ENCODE peak calls at places on chromosomes 7 and 10, in six cellular contexts. One of them, this sample, is unnamed.

GRCh38 chr10:86966008-86966654 is 2.2 kb upstream of the ADIRF start:
- DNase-seq in tibial artery: no peak
- DNase-seq in RWPE1: no peak
- DNase-seq in H9: no peak
- DNase-seq in sigmoid colon: peak
- DNase-seq in upper lobe of right lung: no peak
- DNase-seq in this sample: no peak

GRCh38 chr7:55572378-55573233 is at the start of gene VOPP1:
- DNase-seq in tibial artery: peak
- DNase-seq in RWPE1: peak
- DNase-seq in H9: peak
- DNase-seq in sigmoid colon: peak
- DNase-seq in upper lobe of right lung: peak
- DNase-seq in this sample: no peak

GRCh38 chr10:14553434-14553833 is 221.3 kb downstream of the FAM107B start:
- DNase-seq in tibial artery: no peak
- DNase-seq in RWPE1: peak
- DNase-seq in H9: no peak
- DNase-seq in sigmoid colon: no peak
- DNase-seq in upper lobe of right lung: no peak
- DNase-seq in this sample: no peak

GRCh38 chr10:129445445-129445844 is 21.6 kb upstream of the MGMT start:
- DNase-seq in tibial artery: no peak
- DNase-seq in RWPE1: no peak
- DNase-seq in H9: no peak
- DNase-seq in sigmoid colon: no peak
- DNase-seq in upper lobe of right lung: no peak
- DNase-seq in this sample: no peak

GRCh38 chr10:14071956-14072355 is 258.8 kb downstream of the FRMD4A start:
- DNase-seq in tibial artery: no peak
- DNase-seq in RWPE1: no peak
- DNase-seq in H9: no peak
- DNase-seq in sigmoid colon: no peak
- DNase-seq in upper lobe of right lung: no peak
- DNase-seq in this sample: no peak

GRCh38 chr10:59465089-59465488 is 102.7 kb upstream of the FAM13C start:
- DNase-seq in tibial artery: no peak
- DNase-seq in RWPE1: peak
- DNase-seq in H9: no peak
- DNase-seq in sigmoid colon: no peak
- DNase-seq in upper lobe of right lung: no peak
- DNase-seq in this sample: no peak

GRCh38 chr7:18727094-18727870 is 231.7 kb downstream of the HDAC9 start:
- DNase-seq in tibial artery: no peak
- DNase-seq in RWPE1: no peak
- DNase-seq in H9: no peak
- DNase-seq in sigmoid colon: no peak
- DNase-seq in upper lobe of right lung: no peak
- DNase-seq in this sample: no peak

GRCh38 chr7:94701555-94701973 is 45.6 kb upstream of the SGCE start:
- DNase-seq in tibial artery: no peak
- DNase-seq in RWPE1: peak
- DNase-seq in H9: no peak
- DNase-seq in sigmoid colon: no peak
- DNase-seq in upper lobe of right lung: no peak
- DNase-seq in this sample: no peak

GRCh38 chr7:46583606-46584005 is 662.5 kb upstream of the IGFBP3 start:
- DNase-seq in tibial artery: no peak
- DNase-seq in RWPE1: no peak
- DNase-seq in H9: no peak
- DNase-seq in sigmoid colon: no peak
- DNase-seq in upper lobe of right lung: no peak
- DNase-seq in this sample: no peak

GRCh38 chr10:3853016-3853415 is 68.0 kb upstream of the KLF6 start:
- DNase-seq in tibial artery: no peak
- DNase-seq in RWPE1: no peak
- DNase-seq in H9: no peak
- DNase-seq in sigmoid colon: no peak
- DNase-seq in upper lobe of right lung: no peak
- DNase-seq in this sample: no peak

GRCh38 chr10:77631241-77631640 is 6.4 kb downstream of the KCNMA1 start:
- DNase-seq in tibial artery: peak
- DNase-seq in RWPE1: no peak
- DNase-seq in H9: no peak
- DNase-seq in sigmoid colon: no peak
- DNase-seq in upper lobe of right lung: no peak
- DNase-seq in this sample: no peak

GRCh38 chr10:112151640-112152039 is 31.9 kb downstream of the GPAM start:
- DNase-seq in tibial artery: no peak
- DNase-seq in RWPE1: no peak
- DNase-seq in H9: no peak
- DNase-seq in sigmoid colon: no peak
- DNase-seq in upper lobe of right lung: no peak
- DNase-seq in this sample: no peak

GRCh38 chr7:82264752-82265305 is 178.7 kb downstream of the CACNA2D1 start:
- DNase-seq in tibial artery: no peak
- DNase-seq in RWPE1: no peak
- DNase-seq in H9: no peak
- DNase-seq in sigmoid colon: no peak
- DNase-seq in upper lobe of right lung: no peak
- DNase-seq in this sample: no peak

DNA sequence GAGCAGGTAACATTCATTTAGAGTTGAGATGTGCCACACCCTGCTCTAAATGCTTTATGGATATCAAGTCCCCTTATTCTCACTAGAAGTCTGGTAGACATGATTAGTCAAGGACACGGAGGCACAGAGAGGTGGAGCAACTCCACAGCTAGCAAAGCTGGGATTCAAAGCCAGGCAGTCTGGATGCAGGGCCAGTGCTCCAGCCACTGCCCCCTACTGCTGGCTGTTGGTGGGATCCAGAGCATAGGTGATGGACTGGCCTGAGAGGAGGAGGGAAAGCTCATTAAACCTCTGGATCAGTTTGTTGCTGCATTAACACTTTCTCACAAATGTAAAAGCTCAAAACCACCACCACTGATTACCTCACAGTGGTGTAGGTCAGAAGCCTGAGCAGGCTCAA is 22.6 kb upstream of the KBTBD2 start:
- DNase-seq in tibial artery: no peak
- DNase-seq in RWPE1: no peak
- DNase-seq in H9: peak
- DNase-seq in sigmoid colon: no peak
- DNase-seq in upper lobe of right lung: no peak
- DNase-seq in this sample: no peak
- TF ChIP-seq CTCF in tibial artery: no peak
- TF ChIP-seq CTCF in RWPE1: no peak
- TF ChIP-seq CTCF in H9: peak
- TF ChIP-seq CTCF in sigmoid colon: no peak
- TF ChIP-seq CTCF in upper lobe of right lung: no peak
- TF ChIP-seq CTCF in this sample: no peak

DNA sequence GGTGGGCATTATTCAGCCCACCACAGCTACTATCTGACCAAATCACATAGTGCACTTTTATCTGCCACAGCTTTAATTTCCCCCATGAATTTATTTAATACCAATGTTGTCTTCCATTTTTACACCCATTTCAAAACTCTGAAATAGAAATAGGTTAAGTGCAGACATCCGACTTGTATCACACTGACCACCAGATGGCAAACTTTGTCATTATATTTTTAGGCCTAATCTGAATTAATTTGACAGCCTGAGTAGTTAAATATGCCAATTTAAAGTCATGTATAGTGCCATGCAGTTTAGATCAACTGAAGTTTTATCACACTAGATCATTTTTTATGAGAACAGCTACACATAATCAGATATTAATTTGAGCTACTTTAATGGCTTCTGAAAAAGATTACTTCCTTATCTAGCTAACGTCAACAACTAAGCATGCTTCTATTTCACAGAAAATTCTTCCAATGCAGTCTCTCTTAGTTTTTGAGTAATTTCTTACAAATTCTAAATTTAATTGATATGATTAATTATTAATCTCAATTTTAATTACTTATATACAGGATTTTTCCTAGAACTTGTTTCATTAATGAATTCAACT is 566.4 kb downstream of the GFRA1 start:
- DNase-seq in tibial artery: no peak
- DNase-seq in RWPE1: peak
- DNase-seq in H9: no peak
- DNase-seq in sigmoid colon: no peak
- DNase-seq in upper lobe of right lung: no peak
- DNase-seq in this sample: no peak
- TF ChIP-seq CTCF in tibial artery: peak
- TF ChIP-seq CTCF in RWPE1: peak
- TF ChIP-seq CTCF in H9: peak
- TF ChIP-seq CTCF in sigmoid colon: no peak
- TF ChIP-seq CTCF in upper lobe of right lung: peak
- TF ChIP-seq CTCF in this sample: no peak

DNA sequence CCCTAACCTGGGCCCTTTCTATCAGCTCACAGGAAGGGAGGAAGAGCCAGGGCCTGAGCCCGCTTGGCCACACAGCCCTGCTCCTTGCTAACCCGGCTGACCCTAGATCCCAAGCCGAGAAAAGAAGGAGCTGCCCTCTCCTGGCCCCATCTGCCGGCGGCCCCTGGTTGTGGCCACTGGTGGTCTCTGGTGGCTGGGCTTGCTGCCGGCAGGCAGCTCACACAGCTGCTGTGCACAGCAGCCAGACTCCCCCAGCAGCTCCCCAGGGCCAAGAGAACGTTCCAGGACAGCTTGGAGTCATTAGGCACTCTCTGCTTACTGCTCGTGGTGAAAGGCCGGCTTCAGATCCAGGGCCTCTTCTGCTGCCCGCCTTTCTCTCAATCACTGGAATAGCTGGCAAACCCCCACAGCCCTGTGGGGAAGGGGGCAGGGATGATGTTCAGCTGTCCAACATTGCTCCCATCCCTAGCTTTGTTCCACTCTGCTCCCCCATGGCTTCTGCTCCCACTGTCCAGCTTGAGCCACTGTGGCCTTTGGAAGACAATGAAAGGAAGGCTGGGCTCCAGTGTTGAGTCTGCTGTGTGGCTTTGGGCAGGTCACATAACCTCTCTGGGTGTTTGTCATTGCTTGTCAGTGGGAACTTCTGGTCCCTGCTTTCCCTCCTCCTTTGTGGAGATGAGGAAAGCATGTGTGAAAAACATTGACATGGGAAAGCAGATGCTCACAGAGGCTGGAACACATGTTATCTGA is 35.4 kb upstream of the COL13A1 start:
- DNase-seq in tibial artery: no peak
- DNase-seq in RWPE1: no peak
- DNase-seq in H9: no peak
- DNase-seq in sigmoid colon: no peak
- DNase-seq in upper lobe of right lung: no peak
- DNase-seq in this sample: no peak
- TF ChIP-seq CTCF in tibial artery: no peak
- TF ChIP-seq CTCF in RWPE1: no peak
- TF ChIP-seq CTCF in H9: no peak
- TF ChIP-seq CTCF in sigmoid colon: no peak
- TF ChIP-seq CTCF in upper lobe of right lung: no peak
- TF ChIP-seq CTCF in this sample: no peak

GRCh38 chr7:7595451-7595850 is 28.8 kb downstream of the MIOS start:
- DNase-seq in tibial artery: no peak
- DNase-seq in RWPE1: peak
- DNase-seq in H9: no peak
- DNase-seq in sigmoid colon: no peak
- DNase-seq in upper lobe of right lung: no peak
- DNase-seq in this sample: no peak
- TF ChIP-seq CTCF in tibial artery: peak
- TF ChIP-seq CTCF in RWPE1: peak
- TF ChIP-seq CTCF in H9: no peak
- TF ChIP-seq CTCF in sigmoid colon: no peak
- TF ChIP-seq CTCF in upper lobe of right lung: peak
- TF ChIP-seq CTCF in this sample: peak

GRCh38 chr7:51224811-51225581 is 91.6 kb downstream of the COBL start:
- DNase-seq in tibial artery: no peak
- DNase-seq in RWPE1: peak
- DNase-seq in H9: peak
- DNase-seq in sigmoid colon: peak
- DNase-seq in upper lobe of right lung: peak
- DNase-seq in this sample: no peak
- TF ChIP-seq CTCF in tibial artery: no peak
- TF ChIP-seq CTCF in RWPE1: no peak
- TF ChIP-seq CTCF in H9: peak
- TF ChIP-seq CTCF in sigmoid colon: no peak
- TF ChIP-seq CTCF in upper lobe of right lung: peak
- TF ChIP-seq CTCF in this sample: no peak

GRCh38 chr10:110859947-110860376 is 11.8 kb upstream of the PDCD4 start:
- DNase-seq in tibial artery: no peak
- DNase-seq in RWPE1: no peak
- DNase-seq in H9: no peak
- DNase-seq in sigmoid colon: peak
- DNase-seq in upper lobe of right lung: no peak
- DNase-seq in this sample: peak
- TF ChIP-seq CTCF in tibial artery: no peak
- TF ChIP-seq CTCF in RWPE1: no peak
- TF ChIP-seq CTCF in H9: no peak
- TF ChIP-seq CTCF in sigmoid colon: no peak
- TF ChIP-seq CTCF in upper lobe of right lung: no peak
- TF ChIP-seq CTCF in this sample: no peak

This sample was measured in CD14-positive monocyte.